ENCODE peak calls at places on chromosome 4, in six cellular contexts. J is mammary epithelial cell, O is HCT116, N is neural progenitor cell, W is fibroblast of lung, U is PC-3. D is an unnamed sample.
A peak's percentile ranks its signal among the peaks of the same experiment; 100 is the strongest.

GRCh38 chr4:78121338-78121904 is 64.3 kb downstream of the FRAS1 start:
- DNase-seq in J (no peak), U (no peak), W (no peak), N (no peak), O (no peak), D (no peak)

GRCh38 chr4:118224239-118224829 is 128.5 kb downstream of the PRSS12 start:
- DNase-seq in W (peak; percentile 88), O (peak; percentile 67), U (peak; percentile 63), N (peak; percentile 67), J (peak; percentile 40), D (no peak)

GRCh38 chr4:2260336-2261109 is 1.4 kb downstream of the MXD4 start:
- DNase-seq in J (no peak), N (no peak), O (no peak), U (no peak), W (no peak), D (no peak)

GRCh38 chr4:108172231-108172779 is 3.6 kb upstream of the LEF1 start:
- DNase-seq in N (peak; percentile 72), O (no peak), W (peak; percentile 29), U (no peak), J (no peak), D (no peak)

GRCh38 chr4:76772498-76773106 is 125.3 kb downstream of the SOWAHB start:
- DNase-seq in W (peak; percentile 76), J (no peak), O (no peak), U (peak; percentile 63), N (no peak), D (no peak)

GRCh38 chr4:168501407-168501806 is 4.6 kb downstream of the PALLD start:
- DNase-seq in J (no peak), N (no peak), O (no peak), U (peak; percentile 89), W (no peak), D (no peak)

GRCh38 chr4:67576538-67576937 is 18.0 kb downstream of the STAP1 start:
- DNase-seq in W (no peak), O (no peak), N (no peak), J (no peak), U (no peak), D (no peak)

GRCh38 chr4:184216436-184217004 is 1.2 kb downstream of the ENPP6 start:
- DNase-seq in J (no peak), U (no peak), W (no peak), O (no peak), N (no peak), D (no peak)

GRCh38 chr4:8387615-8388266 is 52.8 kb downstream of the ACOX3 start:
- DNase-seq in W (no peak), U (peak; percentile 66), O (no peak), J (no peak), N (no peak), D (peak; percentile 47)

GRCh38 chr4:166277851-166278250 is 404.8 kb downstream of the TLL1 start:
- DNase-seq in N (no peak), U (peak; percentile 28), O (no peak), J (no peak), W (no peak), D (no peak)

GRCh38 chr4:130335417-130336194 is 1239.7 kb downstream of the C4orf33 start:
- DNase-seq in N (no peak), O (no peak), W (no peak), U (no peak), J (no peak), D (no peak)

GRCh38 chr4:142265536-142265935 is 580.6 kb downstream of the INPP4B start:
- DNase-seq in N (no peak), O (peak; percentile 21), J (peak; percentile 50), W (peak; percentile 81), U (peak; percentile 93), D (no peak)

GRCh38 chr4:7987148-7987989 is 47.7 kb upstream of the AFAP1 start:
- DNase-seq in U (peak; percentile 86), J (peak; percentile 59), N (peak; percentile 80), O (peak; percentile 65), W (peak; percentile 77), D (peak; percentile 77)

GRCh38 chr4:144355809-144356757 is 215.6 kb upstream of the GYPA start:
- DNase-seq in J (peak; percentile 86), U (peak; percentile 85), W (peak; percentile 94), O (peak; percentile 67), N (peak; percentile 88), D (peak; percentile 58)

GRCh38 chr4:150862829-150863228 is 152.3 kb downstream of the LRBA start:
- DNase-seq in J (no peak), U (no peak), N (no peak), W (no peak), O (no peak), D (no peak)

GRCh38 chr4:156198511-156198910 is 244.8 kb upstream of the CTSO start:
- DNase-seq in W (no peak), J (no peak), N (no peak), O (no peak), U (no peak), D (no peak)

GRCh38 chr4:166675411-166675810 is 558.9 kb downstream of the SPOCK3 start:
- DNase-seq in J (peak; percentile 71), N (no peak), U (peak; percentile 56), W (peak; percentile 47), O (no peak), D (no peak)

GRCh38 chr4:128768373-128768996 is 41.0 kb upstream of the JADE1 start:
- DNase-seq in N (no peak), O (no peak), U (no peak), W (no peak), J (no peak), D (no peak)

GRCh38 chr4:152100378-152101201 is 339.8 kb upstream of the GATB start:
- DNase-seq in J (peak; percentile 37), W (no peak), U (peak; percentile 80), N (no peak), O (peak; percentile 22), D (no peak)

GRCh38 chr4:71184195-71184781 is 154.5 kb upstream of the SLC4A4 start:
- DNase-seq in J (peak; percentile 31), N (peak; percentile 70), W (peak; percentile 76), O (peak; percentile 63), U (peak; percentile 80), D (peak; percentile 15)

GRCh38 chr4:71186566-71187398 is 152.0 kb upstream of the SLC4A4 start:
- DNase-seq in O (no peak), U (peak; percentile 52), J (peak; percentile 20), N (peak; percentile 84), W (peak; percentile 58), D (no peak)

GRCh38 chr4:71187399-71188196 is 151.2 kb upstream of the SLC4A4 start:
- DNase-seq in W (peak; percentile 51), N (peak; percentile 68), O (no peak), J (peak; percentile 1), U (peak; percentile 68), D (no peak)

GRCh38 chr4:71188197-71188625 is 150.6 kb upstream of the SLC4A4 start:
- DNase-seq in N (peak; percentile 19), U (no peak), J (no peak), O (no peak), W (peak; percentile 39), D (no peak)

GRCh38 chr4:71186257-71186565 is 152.6 kb upstream of the SLC4A4 start:
- DNase-seq in N (no peak), W (no peak), U (no peak), O (no peak), J (no peak), D (no peak)
- TF ChIP-seq EZH2 in N (no peak), W (no peak), U (no peak), O (no peak), J (peak; percentile 80), D (no peak)

DNA sequence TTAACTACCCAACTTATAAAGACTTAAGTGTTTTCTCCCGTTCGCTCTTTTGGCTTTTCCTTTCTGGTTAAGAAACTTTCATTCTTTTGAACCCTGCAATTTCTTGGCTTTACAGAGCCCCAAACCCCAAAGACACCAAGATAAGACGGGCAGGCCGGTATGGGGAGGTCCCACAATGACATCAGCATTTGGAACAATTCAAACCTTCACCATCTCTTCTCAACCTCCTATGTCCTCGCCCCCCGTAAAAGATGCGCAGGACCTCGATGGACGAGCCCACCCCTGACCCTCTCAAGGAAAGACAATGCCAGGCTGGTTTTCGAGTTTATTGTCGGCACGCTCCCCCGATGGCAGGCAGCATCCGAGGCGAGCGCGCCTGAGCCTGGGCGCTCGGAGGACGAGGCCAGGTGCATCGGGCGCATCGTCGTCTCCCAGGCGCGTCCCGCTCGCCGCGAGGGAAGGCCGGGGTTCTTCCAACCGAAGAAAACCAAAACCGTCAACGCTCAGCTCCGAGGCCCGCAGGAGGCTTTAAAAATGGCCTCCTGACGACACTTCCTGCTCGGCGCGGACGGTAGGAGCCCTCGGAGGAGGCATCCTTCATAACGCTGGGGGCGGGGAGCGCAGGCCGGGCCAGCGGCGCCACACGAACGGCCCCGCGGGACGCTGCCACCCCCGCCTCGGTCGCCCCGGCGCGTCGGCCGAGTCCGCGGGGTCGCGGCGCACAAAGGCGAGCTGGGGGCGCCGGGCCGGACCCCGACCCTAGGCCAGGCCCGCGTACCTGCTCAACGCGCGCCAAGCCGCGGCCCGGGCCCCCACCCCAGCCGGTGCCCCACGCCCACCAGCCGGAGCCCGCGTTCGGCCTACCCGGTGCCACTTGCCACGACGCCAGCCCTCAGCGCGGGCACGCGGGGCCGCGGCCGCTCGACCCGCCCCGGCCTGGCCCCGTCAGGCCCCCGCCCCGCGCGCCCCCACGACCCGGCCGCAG is 664 bp downstream of the ZNF518B start:
- DNase-seq in U (peak; percentile 37), N (peak; percentile 68), J (peak; percentile 43), W (peak; percentile 65), O (peak; percentile 19), D (no peak)
- H3K27ac ChIP-seq in U (peak overlapping the region; percentile 9), N (no peak overlapping the region), J (no peak overlapping the region), W (peak overlapping the region; percentile 1), O (peak overlapping the region; percentile 77), D (no peak overlapping the region)

DNA sequence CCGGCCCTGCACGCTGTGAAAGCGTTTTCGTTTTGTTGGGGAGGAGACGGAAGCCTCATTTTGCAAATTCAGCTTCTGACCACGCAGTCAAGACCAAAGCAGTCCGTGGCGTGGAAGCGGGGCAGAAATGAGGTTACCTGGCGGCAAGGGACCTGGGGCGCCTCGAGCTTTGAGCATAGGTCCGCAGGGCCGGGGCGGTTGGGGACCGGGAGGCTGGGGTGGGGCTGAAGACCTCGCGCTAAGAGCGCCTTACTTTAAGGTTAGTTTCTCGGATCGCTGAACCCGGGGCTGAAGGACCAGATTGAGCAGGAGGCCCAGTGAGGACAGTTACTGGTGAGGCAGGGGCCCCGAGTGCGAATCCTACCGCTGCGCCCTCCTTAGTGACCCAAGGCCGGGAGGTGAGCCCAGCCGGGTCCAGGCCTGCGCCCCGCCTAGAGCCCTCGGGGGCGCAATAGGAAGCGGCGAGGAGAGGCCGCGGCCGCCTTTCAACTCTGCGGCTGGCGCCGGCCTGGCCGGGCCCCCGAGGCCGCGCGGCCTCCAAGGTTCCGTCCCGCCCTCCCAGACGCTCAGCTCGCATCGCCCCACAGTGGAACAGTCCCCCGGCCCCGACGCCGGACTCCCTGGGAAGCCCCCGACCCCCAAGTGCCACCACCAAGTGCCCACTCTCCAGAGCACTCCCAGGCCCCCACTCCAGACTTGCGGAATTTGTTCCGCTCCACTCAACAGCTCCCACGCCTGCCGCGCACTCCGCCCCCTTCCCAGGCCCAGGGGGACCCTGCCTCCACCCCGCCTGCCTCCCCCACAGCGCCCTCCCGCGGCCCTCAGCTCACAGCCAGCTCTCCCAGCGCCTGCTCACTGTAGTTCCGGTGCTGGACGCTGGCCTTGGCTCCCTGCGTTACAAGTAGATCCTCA is 7.6 kb downstream of the MSX1 start:
- DNase-seq in U (no peak), N (peak; percentile 84), W (no peak), O (no peak), J (no peak), D (no peak)
- TF ChIP-seq EZH2 in U (no peak), N (peak; percentile 95), W (peak; percentile 12), O (no peak), J (no peak), D (no peak)

DNA sequence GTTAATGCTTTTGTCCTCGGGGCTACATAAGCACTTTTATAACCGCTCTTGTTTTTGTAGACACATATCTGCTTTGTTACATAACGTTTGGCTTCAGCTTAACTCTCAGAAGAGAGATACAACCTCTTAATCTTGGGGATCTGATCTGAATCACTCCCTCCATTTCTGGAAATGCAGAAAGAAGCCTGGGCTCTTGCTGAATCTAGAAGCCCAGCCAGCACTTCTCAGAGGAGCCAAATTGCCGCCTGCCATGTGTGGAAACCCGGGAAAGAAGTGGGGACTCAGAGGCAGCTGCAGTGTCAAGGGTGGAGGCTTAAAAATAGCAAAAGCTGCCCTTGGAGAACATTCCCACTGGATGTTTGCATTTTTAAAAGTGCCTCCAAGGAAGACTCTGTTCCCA is 69.3 kb upstream of the LDB2 start:
- DNase-seq in J (no peak), O (no peak), U (no peak), W (peak; percentile 19), N (no peak), D (no peak)
- H3K27ac ChIP-seq in J (no peak overlapping the region), O (no peak overlapping the region), U (no peak overlapping the region), W (no peak overlapping the region), N (no peak overlapping the region), D (no peak overlapping the region)